ENCODE peak calls at places on chromosomes 2 and 18, in ten cellular contexts. A is endothelial cell; I is activated naive CD8-positive, alpha-beta T cell treated with anti-CD3 and anti-CD28 coated beads, Interleukin-2, amount 50 U/mL, for 24 hours; G is NCI-H460; O is neural crest cell; Y is stimulated activated CD8-positive, alpha-beta memory T cell treated with anti-CD3 and anti-CD28 coated beads, Interleukin-2, amount 100 ng/mL, for 48 hours; J is upper lobe of right lung; D is nephron progenitor cell; H is NCI-H1417; C is coronary artery. V is an unnamed sample.

GRCh38 chr2:189076572-189076971 is 102.4 kb downstream of the COL3A1 start:
- DNase-seq in C (no peak), H (no peak), O (no peak), Y (no peak), D (no peak), G (no peak), J (no peak), A (no peak), I (no peak), V (no peak)

GRCh38 chr2:229586746-229587705 is 127.3 kb downstream of the DNER start:
- DNase-seq in J (peak; percentile 87), Y (peak; percentile 12), C (peak; percentile 78), A (peak; percentile 86), O (peak; percentile 75), I (peak; percentile 47), D (peak; percentile 85), G (peak; percentile 83), H (peak; percentile 30), V (peak; percentile 36)

GRCh38 chr2:199982444-199982843 is 27.1 kb downstream of the MAIP1 start:
- DNase-seq in J (no peak), G (no peak), O (no peak), Y (no peak), A (no peak), C (no peak), D (no peak), I (no peak), H (no peak), V (no peak)

GRCh38 chr2:45210466-45211195 is 201.4 kb upstream of the SIX2 start:
- DNase-seq in I (no peak), C (no peak), J (no peak), O (no peak), Y (no peak), A (no peak), D (no peak), G (no peak), H (no peak), V (no peak)

GRCh38 chr2:133417410-133417809 is 150.9 kb downstream of the NCKAP5 start:
- DNase-seq in C (no peak), A (no peak), Y (no peak), J (no peak), D (no peak), I (no peak), H (no peak), O (peak; percentile 29), G (no peak), V (no peak)

GRCh38 chr2:71452565-71452964 is 796 bp upstream of the DYSF start:
- DNase-seq in G (peak; percentile 25), J (no peak), D (no peak), I (peak; percentile 26), A (peak; percentile 53), O (no peak), C (no peak), H (no peak), Y (no peak), V (peak; percentile 52)

GRCh38 chr18:63177822-63178525 is 141.6 kb downstream of the BCL2 start:
- DNase-seq in I (no peak), D (no peak), A (no peak), O (no peak), C (no peak), J (no peak), H (peak; percentile 60), G (no peak), Y (no peak), V (peak; percentile 37)

GRCh38 chr2:100940766-100941645 is 61.1 kb upstream of the RPL31 start:
- DNase-seq in H (no peak), I (no peak), Y (no peak), O (no peak), D (no peak), G (no peak), J (no peak), A (no peak), C (no peak), V (no peak)

GRCh38 chr2:170742896-170743529 is 27.2 kb upstream of the ERICH2 start:
- DNase-seq in D (no peak), G (no peak), O (no peak), H (no peak), A (no peak), J (no peak), C (no peak), I (no peak), Y (no peak), V (no peak)

GRCh38 chr2:100959225-100959880 is 42.7 kb upstream of the RPL31 start:
- DNase-seq in H (no peak), O (no peak), D (no peak), A (no peak), C (no peak), G (no peak), Y (no peak), I (no peak), J (no peak), V (no peak)

GRCh38 chr2:59034791-59035190 is 793.7 kb upstream of the FANCL start:
- DNase-seq in I (no peak), G (no peak), H (no peak), A (no peak), O (no peak), D (no peak), J (no peak), Y (no peak), C (no peak), V (peak; percentile 10)